ENCODE peak calls at places on chromosomes 16 and 17, in nine cellular contexts. L is GM12864, O is sigmoid colon, P is activated B cell treated with CpG ODN at 0.5 μM for 24 hours, N is esophagus squamous epithelium, F is astrocyte, G is colonic mucosa, W is heart right ventricle, I is neural progenitor cell. Y is an unnamed sample.

GRCh38 chr16:85606920-85607319 is 6.2 kb upstream of the GSE1 start:
- DNase-seq in L (no peak), O (no peak), P (no peak), N (no peak), F (no peak), G (no peak), W (no peak), I (no peak), Y (no peak)

GRCh38 chr16:14672403-14672971 is 21.6 kb downstream of the PLA2G10 start:
- DNase-seq in L (peak; percentile 61), O (no peak), P (no peak), N (no peak), F (no peak), G (peak; percentile 77), W (no peak), I (no peak), Y (no peak)

GRCh38 chr16:31295206-31295605 is 35.4 kb downstream of the ITGAM start:
- DNase-seq in L (no peak), O (no peak), P (no peak), N (no peak), F (no peak), G (no peak), W (no peak), I (no peak), Y (no peak)

GRCh38 chr17:7023576-7024401 is 939 bp downstream of the BCL6B start:
- DNase-seq in L (peak; percentile 86), O (peak; percentile 94), P (peak; percentile 88), N (no peak), F (peak; percentile 58), G (peak; percentile 98), W (peak; percentile 94), I (peak; percentile 93), Y (no peak)

GRCh38 chr16:84593825-84594724 is 23.8 kb downstream of the COTL1 start:
- DNase-seq in L (peak; percentile 97), O (no peak), P (peak; percentile 65), N (peak; percentile 61), F (no peak), G (peak; percentile 88), W (no peak), I (no peak), Y (no peak)

GRCh38 chr16:28103516-28104170 is 40.1 kb upstream of the GSG1L start:
- DNase-seq in L (no peak), O (no peak), P (no peak), N (no peak), F (no peak), G (no peak), W (no peak), I (no peak), Y (no peak)

GRCh38 chr16:31118223-31119155 is 1.0 kb downstream of the KAT8 start:
- DNase-seq in L (no peak), O (no peak), P (no peak), N (no peak), F (peak; percentile 64), G (no peak), W (no peak), I (no peak), Y (no peak)

GRCh38 chr16:88448461-88449266 is 4.4 kb upstream of the ZFPM1 start:
- DNase-seq in L (no peak), O (no peak), P (no peak), N (no peak), F (no peak), G (no peak), W (no peak), I (no peak), Y (no peak)

GRCh38 chr16:75265911-75266701 is 14.7 kb upstream of the BCAR1 start:
- DNase-seq in L (no peak), O (peak; percentile 90), P (peak; percentile 23), N (no peak), F (no peak), G (peak; percentile 66), W (peak; percentile 72), I (peak; percentile 95), Y (peak; percentile 66)

DNA sequence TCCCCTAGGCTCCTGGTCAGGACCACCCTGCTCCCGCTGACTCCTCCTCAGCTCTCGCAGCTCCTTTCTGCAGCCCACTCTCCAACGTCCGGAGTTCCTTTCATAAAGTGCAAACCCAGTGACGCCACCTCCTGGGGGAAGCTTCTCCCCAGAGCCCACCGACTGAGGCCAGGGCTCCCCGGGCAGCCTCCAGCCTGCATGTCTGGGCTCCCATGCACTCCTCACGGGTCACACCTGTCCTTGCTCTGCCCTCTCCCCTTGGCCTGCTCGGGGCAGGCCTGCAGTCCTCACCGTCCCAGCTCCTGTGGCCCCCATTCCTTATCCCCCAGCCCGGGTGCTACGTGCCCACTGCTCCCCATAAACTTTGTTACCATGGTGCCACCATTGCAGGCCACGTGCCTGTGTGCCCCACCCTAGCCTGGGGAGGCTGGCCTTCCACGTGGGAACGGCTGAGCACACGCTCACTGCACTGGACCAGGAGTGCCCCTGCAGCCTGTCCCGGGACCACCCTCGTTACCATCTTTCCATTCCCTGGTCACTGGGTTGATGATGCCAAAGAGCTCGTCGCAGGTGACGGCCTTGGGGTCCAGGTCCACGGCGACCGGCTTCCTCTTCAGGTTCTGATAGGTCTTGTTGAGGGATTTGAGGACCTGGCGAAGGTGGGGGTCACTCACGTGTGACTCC is 84.9 kb downstream of the DNAH17 start:
- DNase-seq in L (no peak), O (no peak), P (no peak), N (no peak), F (no peak), G (no peak), W (no peak), I (no peak), Y (no peak)
- TF ChIP-seq CTCF in L (no peak), O (no peak), P (no peak), N (no peak), F (no peak), G (no peak), W (no peak), I (no peak), Y (no peak)

DNA sequence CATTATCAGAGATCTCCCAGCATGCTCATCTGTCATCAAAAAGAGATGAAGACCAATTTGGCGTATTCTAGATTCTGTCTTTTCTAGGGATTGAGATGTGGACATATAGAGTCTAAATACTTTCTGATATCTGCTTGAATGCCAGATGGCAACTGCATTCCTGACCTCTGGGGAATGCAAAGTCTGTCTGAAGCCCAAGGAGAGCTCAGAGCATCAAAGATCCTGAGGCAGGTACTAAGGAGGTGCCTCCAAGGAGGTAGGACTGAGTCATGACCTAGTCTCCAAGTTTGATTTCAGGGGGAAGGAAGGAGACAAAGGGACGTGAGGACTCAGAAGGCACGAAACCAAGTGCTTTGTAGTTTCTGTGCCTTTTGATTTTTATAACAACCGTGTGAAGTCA is 448.4 kb downstream of the HS3ST3B1 start:
- DNase-seq in L (no peak), O (no peak), P (no peak), N (no peak), F (no peak), G (no peak), W (no peak), I (no peak), Y (no peak)
- TF ChIP-seq CTCF in L (no peak), O (no peak), P (no peak), N (no peak), F (no peak), G (no peak), W (no peak), I (no peak), Y (no peak)

GRCh38 chr17:45425984-45426413 is 6.7 kb downstream of the ARHGAP27 start:
- DNase-seq in L (no peak), O (no peak), P (no peak), N (no peak), F (no peak), G (no peak), W (no peak), I (no peak), Y (no peak)

GRCh38 chr17:45424769-45425124 is 7.9 kb downstream of the ARHGAP27 start:
- DNase-seq in L (no peak), O (no peak), P (no peak), N (no peak), F (no peak), G (no peak), W (no peak), I (no peak), Y (no peak)

GRCh38 chr17:45423936-45424335 is 8.7 kb downstream of the ARHGAP27 start:
- DNase-seq in L (no peak), O (no peak), P (no peak), N (no peak), F (no peak), G (no peak), W (no peak), I (no peak), Y (no peak)

GRCh38 chr17:45426561-45426960 is 6.1 kb downstream of the ARHGAP27 start:
- DNase-seq in L (no peak), O (no peak), P (no peak), N (no peak), F (no peak), G (no peak), W (no peak), I (no peak), Y (no peak)

DNA sequence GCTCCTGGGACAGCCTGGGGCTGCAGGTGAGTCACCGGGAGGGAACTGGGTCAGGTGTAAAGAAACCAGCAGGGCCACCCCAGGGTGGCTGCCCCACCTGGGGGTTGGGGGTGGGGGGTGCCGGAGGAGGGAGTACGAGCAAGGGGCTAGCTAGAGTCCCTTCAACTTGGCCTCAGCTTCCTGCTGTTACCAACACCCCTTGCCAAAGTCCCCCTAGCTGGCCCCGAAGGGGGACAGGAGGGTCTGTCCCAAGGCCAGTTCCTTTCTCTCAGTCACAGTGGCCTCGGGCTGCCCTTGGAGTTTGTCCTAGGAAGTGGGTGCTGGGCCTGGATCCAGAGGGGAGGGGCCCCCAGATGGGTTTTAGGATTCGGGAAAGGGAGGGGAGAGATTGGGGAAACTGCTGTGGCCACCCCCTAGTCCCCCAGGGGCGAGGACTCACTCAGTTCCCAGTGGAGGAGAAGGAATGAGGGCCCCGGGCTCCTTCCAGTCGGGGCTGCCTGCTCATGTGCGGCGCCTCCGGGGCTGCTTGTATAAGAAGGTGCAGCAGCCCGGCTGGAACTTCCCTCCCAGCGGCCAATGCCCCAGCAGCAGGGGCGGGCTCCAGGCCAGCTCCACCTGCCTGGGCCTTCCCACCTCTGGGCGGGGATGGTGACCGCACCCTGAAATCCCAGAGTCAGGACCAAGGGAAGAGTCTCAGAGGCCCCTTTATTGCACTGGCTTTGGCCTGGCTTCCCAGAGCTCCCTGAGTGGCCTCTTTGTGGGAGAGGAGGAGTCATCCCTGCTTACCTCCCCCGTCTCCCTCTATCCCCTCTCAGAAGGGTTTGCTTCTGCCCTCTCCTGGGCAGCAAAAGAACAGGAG is 7.3 kb downstream of the ARHGAP27 start:
- DNase-seq in L (no peak), O (no peak), P (no peak), N (no peak), F (peak; percentile 35), G (peak; percentile 94), W (peak; percentile 58), I (peak; percentile 87), Y (no peak)
- TF ChIP-seq CTCF in L (no peak), O (no peak), P (no peak), N (peak; percentile 39), F (peak; percentile 41), G (peak; percentile 33), W (peak; percentile 37), I (peak; percentile 70), Y (no peak)

GRCh38 chr17:73348018-73348823 is 36.4 kb upstream of the CDC42EP4 start:
- DNase-seq in L (no peak), O (no peak), P (no peak), N (no peak), F (no peak), G (no peak), W (no peak), I (no peak), Y (no peak)
- TF ChIP-seq CTCF in L (no peak), O (no peak), P (no peak), N (no peak), F (no peak), G (no peak), W (no peak), I (no peak), Y (no peak)

Y was measured in D721Med.